ENCODE peak calls at places on chromosome 4, in four cellular contexts. B is H9, A is IMR-90, E is neuronal stem cell. M is an unnamed sample.

GRCh38 chr4:118086334-118086733 is 52.0 kb downstream of the NDST3 start:
- DNase-seq in B (no peak), A (peak; percentile 31), E (no peak), M (peak; percentile 80)

GRCh38 chr4:4687935-4688727 is 146.3 kb upstream of the STX18 start:
- DNase-seq in B (no peak), A (no peak), E (no peak), M (no peak)

GRCh38 chr4:24065974-24066373 is 176.1 kb upstream of the PPARGC1A start:
- DNase-seq in B (no peak), A (no peak), E (no peak), M (no peak)

GRCh38 chr4:21454831-21455230 is 493.7 kb downstream of the KCNIP4 start:
- DNase-seq in B (no peak), A (no peak), E (no peak), M (no peak)

GRCh38 chr4:7021930-7022658 is 21.1 kb upstream of the TADA2B start:
- DNase-seq in B (no peak), A (peak; percentile 89), E (no peak), M (no peak)

GRCh38 chr4:98688416-98689290 is 30.2 kb upstream of the TSPAN5 start:
- DNase-seq in B (no peak), A (peak; percentile 70), E (no peak), M (no peak)

GRCh38 chr4:95142877-95143412 is 385.2 kb downstream of the BMPR1B start:
- DNase-seq in B (no peak), A (no peak), E (no peak), M (no peak)

GRCh38 chr4:15234585-15235126 is 193.2 kb upstream of the C1QTNF7 start:
- DNase-seq in B (no peak), A (peak; percentile 98), E (no peak), M (no peak)

GRCh38 chr4:143700060-143700419 is 435 bp downstream of the FREM3 start:
- DNase-seq in B (peak; percentile 46), A (no peak), E (peak; percentile 5), M (peak; percentile 40)

GRCh38 chr4:1609901-1610790 is 74.0 kb downstream of the FAM53A start:
- DNase-seq in B (no peak), A (no peak), E (no peak), M (no peak)

GRCh38 chr4:41361831-41362646 is 105.3 kb downstream of the UCHL1 start:
- DNase-seq in B (peak; percentile 34), A (no peak), E (no peak), M (peak; percentile 45)

GRCh38 chr4:41517747-41518146 is 20.2 kb upstream of the LIMCH1 start:
- DNase-seq in B (no peak), A (no peak), E (no peak), M (no peak)

GRCh38 chr4:138592801-138593200 is 350.7 kb upstream of the SLC7A11 start:
- DNase-seq in B (no peak), A (no peak), E (peak; percentile 12), M (no peak)

GRCh38 chr4:87251104-87251503 is 30.7 kb upstream of the KLHL8 start:
- DNase-seq in B (no peak), A (no peak), E (no peak), M (no peak)

GRCh38 chr4:103098746-103099421 is 750 bp downstream of the BDH2 start:
- DNase-seq in B (no peak), A (peak; percentile 21), E (no peak), M (no peak)

GRCh38 chr4:26596843-26597242 is 13.0 kb downstream of the TBC1D19 start:
- DNase-seq in B (no peak), A (peak; percentile 17), E (no peak), M (no peak)

GRCh38 chr4:6746721-6747689 is 31.0 kb downstream of the BLOC1S4 start:
- DNase-seq in B (no peak), A (no peak), E (no peak), M (no peak)

GRCh38 chr4:71300964-71301363 is 37.9 kb upstream of the SLC4A4 start:
- DNase-seq in B (no peak), A (no peak), E (no peak), M (no peak)

GRCh38 chr4:71304289-71304850 is 34.5 kb upstream of the SLC4A4 start:
- DNase-seq in B (no peak), A (no peak), E (no peak), M (no peak)

GRCh38 chr4:71296945-71297344 is 41.9 kb upstream of the SLC4A4 start:
- DNase-seq in B (no peak), A (no peak), E (no peak), M (no peak)

GRCh38 chr4:71303850-71304249 is 35.0 kb upstream of the SLC4A4 start:
- DNase-seq in B (no peak), A (peak; percentile 57), E (no peak), M (no peak)

DNA sequence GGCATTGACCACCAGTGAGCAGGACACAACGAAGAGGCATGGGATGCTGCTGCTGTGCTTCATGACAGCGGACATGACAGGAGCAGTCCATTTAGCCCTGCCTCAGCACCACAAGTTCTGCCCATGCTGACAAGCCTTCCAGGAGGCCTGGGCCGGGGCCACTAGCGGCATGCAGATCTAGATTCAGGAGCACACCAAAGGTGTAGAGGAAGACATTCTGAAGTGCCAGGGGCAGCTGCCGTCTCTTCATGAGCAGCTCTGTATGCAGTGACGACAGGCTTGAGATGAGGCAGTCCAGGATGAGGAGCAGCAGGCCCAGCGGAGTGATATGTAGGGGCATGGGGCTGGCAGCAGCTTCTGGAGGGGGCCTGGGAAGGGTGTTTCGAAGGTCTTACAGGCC is 38.5 kb upstream of the SLC4A4 start:
- DNase-seq in B (no peak), A (no peak), E (no peak), M (no peak)
- H2AK5ac ChIP-seq in B (no peak overlapping the region), A (no peak overlapping the region), E (peak overlapping the region; percentile 25), M (no peak overlapping the region)

DNA sequence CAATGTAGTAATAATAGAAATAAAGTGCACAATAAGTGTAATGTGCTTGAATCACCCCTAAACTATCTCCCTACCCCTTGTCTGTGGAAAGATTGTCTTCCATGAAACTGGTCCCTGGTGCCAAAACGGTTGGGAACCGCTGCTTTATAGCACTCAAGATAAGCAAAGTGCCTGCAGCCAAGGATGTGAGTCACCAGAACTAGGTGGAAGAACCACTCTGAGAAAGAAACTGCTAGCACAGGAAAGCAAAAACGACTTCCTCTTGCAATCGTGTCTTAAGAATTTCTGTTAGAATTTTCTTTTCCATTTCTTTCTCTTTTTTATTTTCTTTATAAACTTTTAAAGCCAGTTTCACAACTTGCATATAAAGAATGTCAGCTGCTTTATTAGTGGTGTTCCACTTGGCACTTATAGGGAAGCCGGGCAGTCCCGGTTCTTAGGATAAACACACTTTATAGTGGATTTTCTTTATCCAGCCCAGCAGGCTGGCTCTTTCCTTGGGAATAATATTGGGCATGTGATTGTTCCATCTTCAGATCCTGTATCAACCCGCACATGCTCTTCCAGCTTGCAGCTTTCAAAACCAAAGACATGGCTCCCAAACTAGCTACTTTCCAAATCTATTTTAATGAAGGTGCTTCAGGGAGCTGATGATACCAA is 32.3 kb upstream of the CXCL8 start:
- DNase-seq in B (no peak), A (peak; percentile 95), E (no peak), M (peak; percentile 86)
- H2BK120ac ChIP-seq in B (no peak overlapping the region), A (peak overlapping the region; percentile 95), E (no peak overlapping the region), M (peak overlapping the region; percentile 61)

GRCh38 chr4:169957785-169958184 is 68.4 kb downstream of the MFAP3L start:
- DNase-seq in B (no peak), A (no peak), E (no peak), M (peak; percentile 56)
- H2AK5ac ChIP-seq in B (no peak overlapping the region), A (no peak overlapping the region), E (no peak overlapping the region), M (no peak overlapping the region)

GRCh38 chr4:180766903-180767302 is 1476.3 kb upstream of the TENM3 start:
- DNase-seq in B (no peak), A (no peak), E (no peak), M (no peak)
- H2BK120ac ChIP-seq in B (no peak overlapping the region), A (no peak overlapping the region), E (no peak overlapping the region), M (no peak overlapping the region)

GRCh38 chr4:158964114-158964727 is 138.7 kb upstream of the RAPGEF2 start:
- DNase-seq in B (no peak), A (no peak), E (no peak), M (no peak)

GRCh38 chr4:158965208-158965607 is 137.7 kb upstream of the RAPGEF2 start:
- DNase-seq in B (no peak), A (no peak), E (no peak), M (no peak)

GRCh38 chr4:158962396-158962795 is 140.5 kb upstream of the RAPGEF2 start:
- DNase-seq in B (no peak), A (no peak), E (no peak), M (peak; percentile 16)

GRCh38 chr4:158968961-158969360 is 133.9 kb upstream of the RAPGEF2 start:
- DNase-seq in B (no peak), A (no peak), E (no peak), M (no peak)

DNA sequence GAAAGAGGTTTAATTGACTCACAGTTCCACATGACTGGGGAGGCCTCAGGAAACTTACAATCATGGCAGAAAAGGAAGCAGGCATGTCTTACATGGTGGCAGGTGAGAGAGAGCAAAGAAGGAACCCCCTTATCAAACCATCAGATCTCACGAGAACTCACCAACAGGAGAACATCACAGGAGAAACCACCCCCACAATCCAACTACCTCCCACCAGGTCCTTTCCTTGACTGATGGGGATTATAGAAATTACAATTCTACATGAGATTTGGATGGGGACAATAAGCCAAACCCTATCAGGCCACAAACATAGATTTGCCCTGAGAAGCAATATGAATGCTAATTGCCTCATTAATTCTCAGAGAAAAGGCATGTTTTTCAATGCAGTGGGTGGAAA is 138.2 kb upstream of the RAPGEF2 start:
- DNase-seq in B (no peak), A (no peak), E (no peak), M (peak; percentile 18)
- H2AK5ac ChIP-seq in B (no peak overlapping the region), A (no peak overlapping the region), E (no peak overlapping the region), M (no peak overlapping the region)

DNA sequence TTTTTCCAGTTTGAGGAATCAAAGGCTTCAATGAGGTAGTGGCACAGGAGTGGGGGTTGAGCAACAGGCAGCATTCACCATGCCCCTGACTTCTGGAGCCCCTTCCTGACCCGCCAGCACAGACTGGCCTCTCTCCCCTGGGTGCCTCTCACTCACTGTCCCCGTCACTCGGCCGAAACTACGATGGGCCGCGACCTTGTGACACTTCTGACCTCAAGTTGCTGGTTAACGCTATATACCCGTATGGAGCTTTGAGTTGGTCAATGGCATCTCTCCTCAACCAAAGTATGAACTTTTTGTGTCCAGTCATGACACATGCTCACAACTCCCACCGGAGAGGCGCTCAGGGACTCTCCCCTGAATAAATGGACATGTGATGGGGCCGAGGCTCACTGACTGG is 72.1 kb downstream of the IRF2 start:
- DNase-seq in B (no peak), A (no peak), E (peak; percentile 33), M (no peak)
- H2BK120ac ChIP-seq in B (no peak overlapping the region), A (peak overlapping the region; percentile 9), E (no peak overlapping the region), M (no peak overlapping the region)